ENCODE peak calls at places on chromosome 10, in four cellular contexts. One of them, this sample, is unnamed.
A peak's percentile ranks its signal among the peaks of the same experiment; 100 is the strongest.

GRCh38 chr10:117004627-117005453 is at the start of gene SHTN1:
- DNase-seq in CD8-positive, alpha-beta T cell: no peak
- DNase-seq in choroid plexus epithelial cell: peak; percentile 54
- DNase-seq in H9: peak; percentile 76
- DNase-seq in this sample: peak; percentile 9

GRCh38 chr10:132577350-132578005 is 39.9 kb downstream of the INPP5A start:
- DNase-seq in CD8-positive, alpha-beta T cell: no peak
- DNase-seq in choroid plexus epithelial cell: no peak
- DNase-seq in H9: no peak
- DNase-seq in this sample: no peak

GRCh38 chr10:95121904-95122303 is 52.6 kb upstream of the CYP2C8 start:
- DNase-seq in CD8-positive, alpha-beta T cell: no peak
- DNase-seq in choroid plexus epithelial cell: peak; percentile 51
- DNase-seq in H9: no peak
- DNase-seq in this sample: no peak

GRCh38 chr10:28663576-28664368 is 13.5 kb upstream of the BAMBI start:
- DNase-seq in CD8-positive, alpha-beta T cell: peak; percentile 67
- DNase-seq in choroid plexus epithelial cell: peak; percentile 96
- DNase-seq in H9: peak; percentile 77
- DNase-seq in this sample: peak; percentile 80

GRCh38 chr10:122362621-122363020 is 11.9 kb upstream of the PLEKHA1 start:
- DNase-seq in CD8-positive, alpha-beta T cell: no peak
- DNase-seq in choroid plexus epithelial cell: peak; percentile 17
- DNase-seq in H9: no peak
- DNase-seq in this sample: no peak

GRCh38 chr10:97154162-97154561 is 31.6 kb downstream of the SLIT1 start:
- DNase-seq in CD8-positive, alpha-beta T cell: no peak
- DNase-seq in choroid plexus epithelial cell: no peak
- DNase-seq in H9: no peak
- DNase-seq in this sample: no peak

GRCh38 chr10:131310054-131310903 is 1.2 kb downstream of the TCERG1L start:
- DNase-seq in CD8-positive, alpha-beta T cell: no peak
- DNase-seq in choroid plexus epithelial cell: peak; percentile 22
- DNase-seq in H9: peak; percentile 27
- DNase-seq in this sample: no peak

GRCh38 chr10:22550732-22551131 is 163.6 kb downstream of the PIP4K2A start:
- DNase-seq in CD8-positive, alpha-beta T cell: peak; percentile 75
- DNase-seq in choroid plexus epithelial cell: peak; percentile 46
- DNase-seq in H9: peak; percentile 71
- DNase-seq in this sample: peak; percentile 28

GRCh38 chr10:14296081-14296709 is 34.5 kb downstream of the FRMD4A start:
- DNase-seq in CD8-positive, alpha-beta T cell: no peak
- DNase-seq in choroid plexus epithelial cell: peak; percentile 57
- DNase-seq in H9: no peak
- DNase-seq in this sample: no peak

GRCh38 chr10:78763217-78763616 is 305.5 kb upstream of the ZMIZ1 start:
- DNase-seq in CD8-positive, alpha-beta T cell: no peak
- DNase-seq in choroid plexus epithelial cell: no peak
- DNase-seq in H9: no peak
- DNase-seq in this sample: no peak

GRCh38 chr10:69106900-69107511 is 17.0 kb upstream of the VPS26A start:
- DNase-seq in CD8-positive, alpha-beta T cell: no peak
- DNase-seq in choroid plexus epithelial cell: no peak
- DNase-seq in H9: no peak
- DNase-seq in this sample: no peak

GRCh38 chr10:127151981-127152699 is 44.3 kb downstream of the INSYN2A start:
- DNase-seq in CD8-positive, alpha-beta T cell: no peak
- DNase-seq in choroid plexus epithelial cell: peak; percentile 52
- DNase-seq in H9: no peak
- DNase-seq in this sample: no peak

GRCh38 chr10:58513189-58514101 is 773 bp downstream of the BICC1 start:
- DNase-seq in CD8-positive, alpha-beta T cell: no peak
- DNase-seq in choroid plexus epithelial cell: peak; percentile 88
- DNase-seq in H9: peak; percentile 39
- DNase-seq in this sample: peak; percentile 55

GRCh38 chr10:73156054-73156453 is 11.8 kb downstream of the ECD start:
- DNase-seq in CD8-positive, alpha-beta T cell: no peak
- DNase-seq in choroid plexus epithelial cell: no peak
- DNase-seq in H9: no peak
- DNase-seq in this sample: no peak

GRCh38 chr10:129389194-129389593 is 77.8 kb upstream of the MGMT start:
- DNase-seq in CD8-positive, alpha-beta T cell: no peak
- DNase-seq in choroid plexus epithelial cell: no peak
- DNase-seq in H9: no peak
- DNase-seq in this sample: no peak

GRCh38 chr10:9603972-9604371 is 1413.7 kb upstream of the CELF2 start:
- DNase-seq in CD8-positive, alpha-beta T cell: no peak
- DNase-seq in choroid plexus epithelial cell: no peak
- DNase-seq in H9: no peak
- DNase-seq in this sample: no peak

GRCh38 chr10:123507298-123507697 is 158.9 kb upstream of the GPR26 start:
- DNase-seq in CD8-positive, alpha-beta T cell: no peak
- DNase-seq in choroid plexus epithelial cell: no peak
- DNase-seq in H9: no peak
- DNase-seq in this sample: no peak

GRCh38 chr10:103695584-103696005 is 159.8 kb downstream of the SH3PXD2A start:
- DNase-seq in CD8-positive, alpha-beta T cell: no peak
- DNase-seq in choroid plexus epithelial cell: peak; percentile 91
- DNase-seq in H9: no peak
- DNase-seq in this sample: no peak

GRCh38 chr10:89873047-89873446 is 171.7 kb downstream of the KIF20B start:
- DNase-seq in CD8-positive, alpha-beta T cell: no peak
- DNase-seq in choroid plexus epithelial cell: no peak
- DNase-seq in H9: no peak
- DNase-seq in this sample: no peak

GRCh38 chr10:32980242-32980557 is 22.2 kb upstream of the ITGB1 start:
- DNase-seq in CD8-positive, alpha-beta T cell: no peak
- DNase-seq in choroid plexus epithelial cell: no peak
- DNase-seq in H9: no peak
- DNase-seq in this sample: no peak

GRCh38 chr10:76839276-76839675 is 798.3 kb downstream of the KCNMA1 start:
- DNase-seq in CD8-positive, alpha-beta T cell: no peak
- DNase-seq in choroid plexus epithelial cell: no peak
- DNase-seq in H9: no peak
- DNase-seq in this sample: no peak

GRCh38 chr10:84244651-84245270 is at the start of gene RGR:
- DNase-seq in CD8-positive, alpha-beta T cell: no peak
- DNase-seq in choroid plexus epithelial cell: no peak
- DNase-seq in H9: no peak
- DNase-seq in this sample: no peak

GRCh38 chr10:62426086-62426485 is 51.9 kb downstream of the ZNF365 start:
- DNase-seq in CD8-positive, alpha-beta T cell: no peak
- DNase-seq in choroid plexus epithelial cell: no peak
- DNase-seq in H9: no peak
- DNase-seq in this sample: peak; percentile 33

GRCh38 chr10:73407495-73407894 is 6.4 kb downstream of the ANXA7 start:
- DNase-seq in CD8-positive, alpha-beta T cell: no peak
- DNase-seq in choroid plexus epithelial cell: peak; percentile 4
- DNase-seq in H9: no peak
- DNase-seq in this sample: no peak

GRCh38 chr10:10833955-10834354 is 183.7 kb upstream of the CELF2 start:
- DNase-seq in CD8-positive, alpha-beta T cell: no peak
- DNase-seq in choroid plexus epithelial cell: no peak
- DNase-seq in H9: no peak
- DNase-seq in this sample: no peak

GRCh38 chr10:59857049-59857448 is 49.3 kb downstream of the CCDC6 start:
- DNase-seq in CD8-positive, alpha-beta T cell: no peak
- DNase-seq in choroid plexus epithelial cell: no peak
- DNase-seq in H9: no peak
- DNase-seq in this sample: no peak

GRCh38 chr10:60203993-60204618 is 185.6 kb downstream of the ANK3 start:
- DNase-seq in CD8-positive, alpha-beta T cell: no peak
- DNase-seq in choroid plexus epithelial cell: peak; percentile 70
- DNase-seq in H9: no peak
- DNase-seq in this sample: peak; percentile 16

GRCh38 chr10:109723305-109723704 is 200.0 kb downstream of the XPNPEP1 start:
- DNase-seq in CD8-positive, alpha-beta T cell: no peak
- DNase-seq in choroid plexus epithelial cell: no peak
- DNase-seq in H9: no peak
- DNase-seq in this sample: no peak

DNA sequence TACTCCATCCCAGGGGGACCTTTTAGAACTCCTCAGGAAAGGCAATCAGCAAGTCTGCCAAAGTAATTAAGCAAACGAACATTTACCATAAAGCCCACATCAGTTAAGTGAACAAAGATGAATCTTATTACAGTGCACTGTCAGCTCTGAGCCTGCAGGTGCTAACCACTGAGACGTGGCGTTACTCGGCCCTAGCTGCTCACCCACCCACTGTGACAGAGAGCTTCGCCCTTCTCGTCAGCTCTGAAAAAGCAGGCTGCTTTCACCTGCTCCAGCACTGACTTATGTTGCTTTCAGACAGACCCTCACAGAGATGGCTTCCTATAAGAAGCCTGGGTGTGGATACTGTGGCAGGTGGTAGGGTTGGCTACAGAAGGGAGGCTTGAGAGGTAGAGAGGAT is 57.7 kb upstream of the KCNIP2 start:
- DNase-seq in CD8-positive, alpha-beta T cell: no peak
- DNase-seq in choroid plexus epithelial cell: no peak
- DNase-seq in H9: no peak
- DNase-seq in this sample: no peak
- TF ChIP-seq CTCF in CD8-positive, alpha-beta T cell: no peak
- TF ChIP-seq CTCF in choroid plexus epithelial cell: no peak
- TF ChIP-seq CTCF in H9: peak; percentile 40
- TF ChIP-seq CTCF in this sample: no peak

GRCh38 chr10:98391065-98391464 is 23.9 kb downstream of the PYROXD2 start:
- DNase-seq in CD8-positive, alpha-beta T cell: no peak
- DNase-seq in choroid plexus epithelial cell: no peak
- DNase-seq in H9: no peak
- DNase-seq in this sample: no peak

GRCh38 chr10:98391578-98391991 is 23.4 kb downstream of the PYROXD2 start:
- DNase-seq in CD8-positive, alpha-beta T cell: no peak
- DNase-seq in choroid plexus epithelial cell: no peak
- DNase-seq in H9: no peak
- DNase-seq in this sample: no peak

GRCh38 chr10:98389398-98389797 is 25.6 kb downstream of the PYROXD2 start:
- DNase-seq in CD8-positive, alpha-beta T cell: no peak
- DNase-seq in choroid plexus epithelial cell: no peak
- DNase-seq in H9: no peak
- DNase-seq in this sample: no peak

GRCh38 chr10:98390406-98390805 is 24.6 kb downstream of the PYROXD2 start:
- DNase-seq in CD8-positive, alpha-beta T cell: no peak
- DNase-seq in choroid plexus epithelial cell: no peak
- DNase-seq in H9: no peak
- DNase-seq in this sample: no peak

GRCh38 chr10:98388086-98388655 is 26.8 kb downstream of the PYROXD2 start:
- DNase-seq in CD8-positive, alpha-beta T cell: no peak
- DNase-seq in choroid plexus epithelial cell: no peak
- DNase-seq in H9: peak; percentile 68
- DNase-seq in this sample: no peak
- TF ChIP-seq CTCF in CD8-positive, alpha-beta T cell: no peak
- TF ChIP-seq CTCF in choroid plexus epithelial cell: peak; percentile 24
- TF ChIP-seq CTCF in H9: peak; percentile 37
- TF ChIP-seq CTCF in this sample: no peak

DNA sequence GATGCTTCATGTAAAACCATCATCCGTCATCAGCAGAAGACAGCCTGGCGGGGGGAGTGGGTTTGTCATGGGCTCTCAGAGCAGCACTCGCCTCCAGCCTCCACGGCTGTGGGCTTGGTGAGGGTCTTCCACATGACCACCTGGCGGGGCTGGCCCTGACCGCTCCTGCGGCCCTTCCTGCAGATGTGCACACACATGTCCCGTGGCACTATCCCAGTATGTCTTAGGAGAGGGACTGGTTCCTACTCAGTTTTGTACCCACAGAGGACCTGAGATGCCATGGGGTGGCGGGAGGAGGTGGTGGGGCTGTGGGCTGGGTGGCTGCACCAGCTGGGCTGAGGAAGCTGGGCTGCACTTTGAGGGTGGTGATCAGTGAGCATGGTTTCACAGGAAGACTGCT is 4.7 kb downstream of the IDI2 start:
- DNase-seq in CD8-positive, alpha-beta T cell: no peak
- DNase-seq in choroid plexus epithelial cell: no peak
- DNase-seq in H9: no peak
- DNase-seq in this sample: no peak
- TF ChIP-seq CTCF in CD8-positive, alpha-beta T cell: no peak
- TF ChIP-seq CTCF in choroid plexus epithelial cell: no peak
- TF ChIP-seq CTCF in H9: no peak
- TF ChIP-seq CTCF in this sample: no peak

DNA sequence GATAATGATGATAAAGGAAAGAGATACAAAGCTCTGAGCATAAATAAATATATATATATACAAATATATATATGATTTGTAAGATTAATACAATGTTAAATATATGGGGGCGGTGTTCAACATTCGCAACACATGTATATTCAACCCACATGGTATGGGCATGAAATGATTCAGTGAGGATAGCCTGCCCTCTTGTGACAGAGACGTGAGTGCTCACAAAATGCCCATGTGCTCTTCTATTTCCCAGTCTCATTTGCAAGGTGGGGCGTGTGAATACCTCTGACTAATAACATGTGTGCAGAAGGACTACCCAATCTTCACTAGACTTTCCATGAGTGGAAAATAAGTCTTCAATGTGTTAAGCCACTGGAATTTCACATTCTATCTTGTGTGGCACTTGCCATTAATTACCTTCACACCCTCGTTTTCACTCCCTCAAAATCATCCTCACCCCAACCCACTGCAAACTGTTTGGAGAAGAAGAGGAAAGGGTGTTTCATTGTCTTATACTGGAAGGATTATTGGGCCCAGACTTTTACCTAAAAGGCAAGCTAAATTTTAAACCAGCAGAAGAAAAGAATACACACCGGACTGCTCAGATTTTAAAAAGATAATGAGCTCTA is 26.9 kb downstream of the ASAH2 start:
- DNase-seq in CD8-positive, alpha-beta T cell: peak; percentile 11
- DNase-seq in choroid plexus epithelial cell: peak; percentile 88
- DNase-seq in H9: peak; percentile 42
- DNase-seq in this sample: peak; percentile 64
- TF ChIP-seq CTCF in CD8-positive, alpha-beta T cell: peak; percentile 21
- TF ChIP-seq CTCF in choroid plexus epithelial cell: peak; percentile 82
- TF ChIP-seq CTCF in H9: peak; percentile 75
- TF ChIP-seq CTCF in this sample: peak; percentile 81

This sample was measured in HFFc6.